ENCODE peak calls at places on chromosomes 11 and 22, in seven cellular contexts. B is K562, J is H1, K is GM12892, U is SK-N-SH, S is GM12878, E is HepG2. G is an unnamed sample.

GRCh38 chr11:124041254-124041653 is at the start of gene OR10G7:
- DNase-seq in B (no peak), J (no peak), K (no peak), U (peak; percentile 11), S (no peak), E (no peak), G (no peak)

GRCh38 chr11:820655-821512 is 2.2 kb downstream of the PNPLA2 start:
- DNase-seq in B (no peak), J (no peak), K (no peak), U (no peak), S (no peak), E (peak; percentile 70), G (no peak)

GRCh38 chr11:120912504-120912903 is 111.4 kb upstream of the TBCEL start:
- DNase-seq in B (no peak), J (no peak), K (no peak), U (peak; percentile 51), S (no peak), E (peak; percentile 36), G (peak; percentile 33)

GRCh38 chr22:38214248-38215056 is 12.7 kb downstream of the MAFF start:
- DNase-seq in B (peak; percentile 94), J (peak; percentile 95), K (peak; percentile 72), U (peak; percentile 85), S (no peak), E (no peak), G (peak; percentile 66)

GRCh38 chr11:58301576-58301975 is 33.5 kb upstream of the OR10W1 start:
- DNase-seq in B (no peak), J (no peak), K (no peak), U (no peak), S (no peak), E (no peak), G (no peak)

GRCh38 chr11:116786966-116787365 is 857 bp downstream of the ZPR1 start:
- DNase-seq in B (no peak), J (no peak), K (no peak), U (peak; percentile 27), S (no peak), E (no peak), G (no peak)

GRCh38 chr11:125626381-125626950 is 1.5 kb downstream of the CHEK1 start:
- DNase-seq in B (no peak), J (no peak), K (peak; percentile 12), U (no peak), S (peak; percentile 36), E (peak; percentile 79), G (peak; percentile 10)

GRCh38 chr11:11528986-11529385 is 92.8 kb downstream of the GALNT18 start:
- DNase-seq in B (no peak), J (no peak), K (no peak), U (no peak), S (no peak), E (no peak), G (no peak)

GRCh38 chr22:37999236-37999635 is 14.9 kb upstream of the SOX10 start:
- DNase-seq in B (no peak), J (no peak), K (no peak), U (no peak), S (no peak), E (no peak), G (no peak)

GRCh38 chr22:35914665-35915476 is 113.8 kb downstream of the RBFOX2 start:
- DNase-seq in B (peak; percentile 54), J (peak; percentile 51), K (no peak), U (peak; percentile 62), S (no peak), E (peak; percentile 91), G (no peak)

GRCh38 chr22:37967637-37968451 is 14.3 kb downstream of the POLR2F start:
- DNase-seq in B (no peak), J (no peak), K (no peak), U (no peak), S (no peak), E (no peak), G (no peak)

GRCh38 chr11:78406568-78407196 is 10.9 kb downstream of the GAB2 start:
- DNase-seq in B (no peak), J (no peak), K (no peak), U (no peak), S (no peak), E (no peak), G (no peak)

GRCh38 chr11:72015511-72016061 is 16.9 kb downstream of the IL18BP start:
- DNase-seq in B (no peak), J (no peak), K (no peak), U (no peak), S (no peak), E (peak; percentile 13), G (no peak)

GRCh38 chr11:4636962-4637661 is at the start of gene OR51D1:
- DNase-seq in B (peak; percentile 87), J (peak; percentile 86), K (peak; percentile 33), U (peak; percentile 64), S (peak; percentile 21), E (peak; percentile 41), G (peak; percentile 40)

GRCh38 chr11:7467652-7468051 is 17.7 kb upstream of the OLFML1 start:
- DNase-seq in B (no peak), J (no peak), K (no peak), U (no peak), S (peak; percentile 15), E (no peak), G (no peak)

GRCh38 chr11:73154178-73154577 is 12.1 kb upstream of the FCHSD2 start:
- DNase-seq in B (no peak), J (no peak), K (peak; percentile 58), U (no peak), S (peak; percentile 95), E (no peak), G (no peak)

GRCh38 chr22:31952459-31952858 is 8.1 kb downstream of the YWHAH start:
- DNase-seq in B (no peak), J (no peak), K (no peak), U (no peak), S (no peak), E (no peak), G (no peak)
- TF ChIP-seq TAF1 in B (no peak), J (no peak), K (no peak), U (no peak), S (no peak), E (no peak), G (no peak)

GRCh38 chr11:27429740-27430451 is 42.7 kb downstream of the LGR4 start:
- DNase-seq in B (no peak), J (no peak), K (no peak), U (peak; percentile 19), S (no peak), E (no peak), G (no peak)
- TF ChIP-seq TAF1 in B (no peak), J (no peak), K (no peak), U (no peak), S (no peak), E (no peak), G (no peak)

DNA sequence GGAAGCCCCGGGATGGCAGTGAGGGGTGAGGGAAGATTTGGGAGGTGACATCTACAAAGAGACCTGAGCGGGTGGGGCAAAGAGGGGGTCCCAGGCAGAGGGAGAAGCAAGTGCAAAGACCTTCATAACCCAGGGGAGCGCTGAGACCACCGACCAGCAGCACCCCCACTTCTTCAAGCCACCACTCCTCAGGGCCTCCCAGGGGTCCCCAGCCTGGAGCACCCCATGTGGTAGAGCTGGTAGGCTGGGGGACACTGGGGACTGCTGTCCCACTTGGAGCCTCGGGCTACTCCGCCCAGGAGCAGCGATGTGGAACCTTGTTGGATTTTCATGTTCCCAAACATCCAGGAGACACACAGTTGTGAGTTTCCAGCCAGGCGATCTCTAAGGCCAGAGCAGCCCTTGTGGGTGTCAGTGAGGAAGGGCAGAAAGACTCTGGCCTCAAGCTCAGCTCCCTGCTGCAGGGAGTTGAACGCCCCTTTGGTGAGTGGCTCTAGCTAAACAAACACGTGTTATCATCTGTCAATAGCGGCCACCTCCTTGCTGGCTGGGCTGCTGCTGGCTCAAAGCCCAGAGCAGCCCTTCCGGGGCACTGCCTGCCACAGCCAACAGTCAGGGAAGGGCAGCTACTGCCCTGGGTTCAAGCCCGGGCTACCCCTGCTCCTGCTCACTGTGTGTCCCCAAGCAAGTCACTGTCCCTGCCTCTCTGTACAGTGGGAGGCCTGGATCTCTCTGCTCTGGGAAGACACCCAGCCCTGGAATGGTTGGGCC is 25.7 kb upstream of the CHKA start:
- DNase-seq in B (peak; percentile 81), J (no peak), K (no peak), U (peak; percentile 82), S (no peak), E (peak; percentile 97), G (no peak)
- TF ChIP-seq TAF1 in B (peak; percentile 20), J (no peak), K (no peak), U (no peak), S (no peak), E (peak; percentile 82), G (no peak)

GRCh38 chr11:118636569-118637290 is 29.3 kb downstream of the PHLDB1 start:
- DNase-seq in B (no peak), J (no peak), K (no peak), U (no peak), S (no peak), E (no peak), G (no peak)
- TF ChIP-seq TAF1 in B (no peak), J (no peak), K (no peak), U (no peak), S (no peak), E (no peak), G (no peak)

GRCh38 chr22:23140385-23140784 is 1.4 kb downstream of the RSPH14 start:
- DNase-seq in B (no peak), J (no peak), K (no peak), U (no peak), S (no peak), E (no peak), G (no peak)

GRCh38 chr22:23144926-23145906 is at the start of gene RAB36:
- DNase-seq in B (peak; percentile 60), J (peak; percentile 98), K (peak; percentile 79), U (peak; percentile 98), S (peak; percentile 77), E (peak; percentile 98), G (peak; percentile 86)

GRCh38 chr22:23143119-23143518 is 1.3 kb upstream of the RSPH14 start:
- DNase-seq in B (no peak), J (no peak), K (no peak), U (no peak), S (no peak), E (no peak), G (no peak)

GRCh38 chr22:23144432-23144831 is 845 bp upstream of the RAB36 start:
- DNase-seq in B (no peak), J (no peak), K (no peak), U (no peak), S (no peak), E (no peak), G (no peak)

GRCh38 chr22:23142546-23143105 is 836 bp upstream of the RSPH14 start:
- DNase-seq in B (no peak), J (no peak), K (no peak), U (no peak), S (no peak), E (no peak), G (no peak)
- TF ChIP-seq TAF1 in B (no peak), J (no peak), K (no peak), U (no peak), S (no peak), E (no peak), G (no peak)

G was measured in GM12891.